ENCODE peak calls at places on chromosome 12, in six cellular contexts. G is DMS53, N is NCI-H146, Y is RWPE1, E is fibroblast of the conjunctiva, R is progenitor cell of endocrine pancreas. D is an unnamed sample.

GRCh38 chr12:31031951-31032335 is 41.7 kb upstream of the DDX11 start:
- DNase-seq in Y (no peak), G (no peak), R (peak), E (no peak), N (no peak), D (no peak)

GRCh38 chr12:42213954-42214426 is 24.1 kb downstream of the YAF2 start:
- DNase-seq in R (no peak), G (no peak), Y (no peak), E (peak), N (peak), D (peak)

GRCh38 chr12:75699728-75700496 is 188.5 kb upstream of the KRR1 start:
- DNase-seq in R (no peak), E (no peak), G (peak), N (no peak), Y (no peak), D (no peak)

GRCh38 chr12:40515041-40515825 is 177.0 kb upstream of the CNTN1 start:
- DNase-seq in G (no peak), R (no peak), E (no peak), N (no peak), Y (peak), D (no peak)

GRCh38 chr12:1830981-1831930 is 10.9 kb downstream of the LRTM2 start:
- DNase-seq in G (peak), R (peak), E (no peak), N (no peak), Y (peak), D (peak)

GRCh38 chr12:121060149-121061001 is 21.3 kb upstream of the OASL start:
- DNase-seq in R (no peak), N (peak), G (peak), Y (no peak), E (peak), D (peak)

GRCh38 chr12:64678835-64679234 is 68.5 kb downstream of the RASSF3 start:
- DNase-seq in N (no peak), G (no peak), E (no peak), R (no peak), Y (no peak), D (no peak)

GRCh38 chr12:69443916-69444315 is 26.3 kb upstream of the FRS2 start:
- DNase-seq in G (no peak), Y (no peak), N (no peak), R (no peak), E (no peak), D (no peak)

GRCh38 chr12:59780605-59781135 is 184.8 kb downstream of the SLC16A7 start:
- DNase-seq in E (peak), N (peak), G (peak), R (no peak), Y (no peak), D (peak)

GRCh38 chr12:112590281-112590680 is 171.5 kb downstream of the PTPN11 start:
- DNase-seq in E (no peak), N (no peak), R (no peak), Y (peak), G (no peak), D (no peak)

GRCh38 chr12:47015381-47015780 is 64.0 kb upstream of the PCED1B start:
- DNase-seq in N (no peak), R (no peak), G (no peak), Y (no peak), E (no peak), D (no peak)

GRCh38 chr12:13103391-13104033 is at the start of gene GSG1:
- DNase-seq in N (no peak), G (no peak), Y (no peak), R (no peak), E (no peak), D (peak)

GRCh38 chr12:66241061-66242043 is 52.3 kb downstream of the IRAK3 start:
- DNase-seq in N (no peak), Y (peak), R (no peak), E (peak), G (no peak), D (peak)

GRCh38 chr12:121214855-121215745 is 5.2 kb downstream of the P2RX4 start:
- DNase-seq in N (no peak), E (peak), Y (peak), R (no peak), G (peak), D (no peak)

GRCh38 chr12:1634590-1635191 is 5.7 kb downstream of the WNT5B start:
- DNase-seq in E (peak), Y (peak), N (peak), G (peak), R (peak), D (peak)

GRCh38 chr12:3667485-3667884 is 85.4 kb downstream of the CRACR2A start:
- DNase-seq in E (no peak), N (no peak), G (peak), R (no peak), Y (no peak), D (no peak)

GRCh38 chr12:62761658-62762057 is 173.3 kb downstream of the PPM1H start:
- DNase-seq in Y (no peak), N (no peak), G (no peak), R (no peak), E (no peak), D (peak)

GRCh38 chr12:11836282-11836963 is 186.9 kb downstream of the ETV6 start:
- DNase-seq in N (no peak), E (no peak), Y (no peak), R (no peak), G (peak), D (no peak)

GRCh38 chr12:106090586-106091411 is 48.0 kb downstream of the NUAK1 start:
- DNase-seq in G (no peak), R (no peak), E (peak), N (no peak), Y (no peak), D (no peak)

GRCh38 chr12:53049582-53050318 is at the start of gene TNS2:
- DNase-seq in Y (peak), N (no peak), G (peak), E (no peak), R (no peak), D (peak)

GRCh38 chr12:94289551-94290312 is 141.4 kb downstream of the PLXNC1 start:
- DNase-seq in G (no peak), N (no peak), R (no peak), E (peak), Y (peak), D (peak)

GRCh38 chr12:66636771-66637170 is 42.1 kb downstream of the GRIP1 start:
- DNase-seq in E (no peak), R (no peak), N (no peak), G (peak), Y (no peak), D (peak)

GRCh38 chr12:102050660-102051430 is 10.9 kb downstream of the WASHC3 start:
- DNase-seq in G (no peak), N (no peak), R (no peak), E (no peak), Y (no peak), D (no peak)

GRCh38 chr12:30136661-30137060 is 352.9 kb upstream of the TMTC1 start:
- DNase-seq in R (no peak), E (no peak), N (no peak), G (no peak), Y (no peak), D (no peak)

GRCh38 chr12:93796719-93797118 is 119.5 kb downstream of the CRADD start:
- DNase-seq in Y (no peak), R (no peak), G (no peak), E (no peak), N (no peak), D (no peak)